ENCODE peak calls at places on chromosomes 3 and 15, in five cellular contexts. One of them, this sample, is unnamed.

GRCh38 chr3:149610351-149611105 is 47.3 kb downstream of the WWTR1 start:
- DNase-seq in Panc1: no peak
- DNase-seq in H1: no peak
- DNase-seq in HepG2: peak
- DNase-seq in HCT116: no peak
- DNase-seq in this sample: no peak

GRCh38 chr3:197889204-197889930 is 60.6 kb upstream of the RPL35A start:
- DNase-seq in Panc1: no peak
- DNase-seq in H1: peak
- DNase-seq in HepG2: no peak
- DNase-seq in HCT116: peak
- DNase-seq in this sample: no peak

GRCh38 chr15:29566914-29567313 is 255.4 kb downstream of the TJP1 start:
- DNase-seq in Panc1: no peak
- DNase-seq in H1: no peak
- DNase-seq in HepG2: no peak
- DNase-seq in HCT116: no peak
- DNase-seq in this sample: no peak

GRCh38 chr15:29046946-29047345 is 161.2 kb downstream of the APBA2 start:
- DNase-seq in Panc1: no peak
- DNase-seq in H1: no peak
- DNase-seq in HepG2: no peak
- DNase-seq in HCT116: no peak
- DNase-seq in this sample: no peak

GRCh38 chr3:75042941-75043340 is 428.5 kb upstream of the CNTN3 start:
- DNase-seq in Panc1: no peak
- DNase-seq in H1: peak
- DNase-seq in HepG2: no peak
- DNase-seq in HCT116: no peak
- DNase-seq in this sample: no peak

GRCh38 chr15:31344824-31345605 is 18.4 kb downstream of the KLF13 start:
- DNase-seq in Panc1: no peak
- DNase-seq in H1: no peak
- DNase-seq in HepG2: no peak
- DNase-seq in HCT116: no peak
- DNase-seq in this sample: no peak

GRCh38 chr3:13301295-13301987 is 118.7 kb downstream of the NUP210 start:
- DNase-seq in Panc1: no peak
- DNase-seq in H1: peak
- DNase-seq in HepG2: peak
- DNase-seq in HCT116: peak
- DNase-seq in this sample: no peak

GRCh38 chr15:38299216-38299615 is 46.6 kb downstream of the SPRED1 start:
- DNase-seq in Panc1: no peak
- DNase-seq in H1: no peak
- DNase-seq in HepG2: no peak
- DNase-seq in HCT116: no peak
- DNase-seq in this sample: no peak

GRCh38 chr3:163809540-163809993 is 1268.7 kb downstream of the SI start:
- DNase-seq in Panc1: no peak
- DNase-seq in H1: no peak
- DNase-seq in HepG2: no peak
- DNase-seq in HCT116: no peak
- DNase-seq in this sample: no peak

GRCh38 chr15:56261854-56262509 is 18.3 kb upstream of the RFX7 start:
- DNase-seq in Panc1: no peak
- DNase-seq in H1: no peak
- DNase-seq in HepG2: no peak
- DNase-seq in HCT116: no peak
- DNase-seq in this sample: peak

GRCh38 chr15:100733088-100733487 is 130.7 kb downstream of the ASB7 start:
- DNase-seq in Panc1: no peak
- DNase-seq in H1: peak
- DNase-seq in HepG2: no peak
- DNase-seq in HCT116: no peak
- DNase-seq in this sample: peak

GRCh38 chr15:35279811-35280210 is 194.7 kb upstream of the NANOGP8 start:
- DNase-seq in Panc1: no peak
- DNase-seq in H1: no peak
- DNase-seq in HepG2: no peak
- DNase-seq in HCT116: no peak
- DNase-seq in this sample: no peak

GRCh38 chr15:60774829-60775228 is 295.9 kb upstream of the ICE2 start:
- DNase-seq in Panc1: no peak
- DNase-seq in H1: no peak
- DNase-seq in HepG2: no peak
- DNase-seq in HCT116: no peak
- DNase-seq in this sample: no peak

GRCh38 chr15:27990411-27991338 is 108.4 kb downstream of the OCA2 start:
- DNase-seq in Panc1: no peak
- DNase-seq in H1: no peak
- DNase-seq in HepG2: no peak
- DNase-seq in HCT116: no peak
- DNase-seq in this sample: no peak

GRCh38 chr3:167491626-167492025 is 17.8 kb upstream of the SERPINI2 start:
- DNase-seq in Panc1: no peak
- DNase-seq in H1: no peak
- DNase-seq in HepG2: no peak
- DNase-seq in HCT116: no peak
- DNase-seq in this sample: no peak

GRCh38 chr3:1462916-1463315 is 370.1 kb downstream of the CNTN6 start:
- DNase-seq in Panc1: no peak
- DNase-seq in H1: no peak
- DNase-seq in HepG2: no peak
- DNase-seq in HCT116: no peak
- DNase-seq in this sample: no peak

GRCh38 chr15:31307270-31308184 is 19.1 kb upstream of the KLF13 start:
- DNase-seq in Panc1: no peak
- DNase-seq in H1: peak
- DNase-seq in HepG2: no peak
- DNase-seq in HCT116: no peak
- DNase-seq in this sample: no peak

GRCh38 chr15:40988157-40988556 is 34.9 kb downstream of the CHAC1 start:
- DNase-seq in Panc1: no peak
- DNase-seq in H1: no peak
- DNase-seq in HepG2: no peak
- DNase-seq in HCT116: no peak
- DNase-seq in this sample: no peak

GRCh38 chr3:4741404-4742307 is 237.6 kb upstream of the BHLHE40 start:
- DNase-seq in Panc1: peak
- DNase-seq in H1: no peak
- DNase-seq in HepG2: peak
- DNase-seq in HCT116: peak
- DNase-seq in this sample: no peak

GRCh38 chr3:21835266-21835665 is 84.3 kb upstream of the ZNF385D start:
- DNase-seq in Panc1: no peak
- DNase-seq in H1: no peak
- DNase-seq in HepG2: no peak
- DNase-seq in HCT116: no peak
- DNase-seq in this sample: no peak

GRCh38 chr15:92981333-92981732 is 81.2 kb downstream of the CHD2 start:
- DNase-seq in Panc1: peak
- DNase-seq in H1: no peak
- DNase-seq in HepG2: no peak
- DNase-seq in HCT116: peak
- DNase-seq in this sample: no peak

GRCh38 chr15:62896380-62896866 is 146.1 kb upstream of the TPM1 start:
- DNase-seq in Panc1: no peak
- DNase-seq in H1: no peak
- DNase-seq in HepG2: peak
- DNase-seq in HCT116: peak
- DNase-seq in this sample: no peak

GRCh38 chr15:74619916-74620635 is 4.4 kb downstream of the CLK3 start:
- DNase-seq in Panc1: no peak
- DNase-seq in H1: no peak
- DNase-seq in HepG2: no peak
- DNase-seq in HCT116: no peak
- DNase-seq in this sample: no peak

GRCh38 chr15:75718326-75718725 is 5.7 kb upstream of the CSPG4 start:
- DNase-seq in Panc1: no peak
- DNase-seq in H1: no peak
- DNase-seq in HepG2: no peak
- DNase-seq in HCT116: no peak
- DNase-seq in this sample: no peak

GRCh38 chr15:78082106-78082742 is 4.7 kb upstream of the TBC1D2B start:
- DNase-seq in Panc1: no peak
- DNase-seq in H1: no peak
- DNase-seq in HepG2: no peak
- DNase-seq in HCT116: no peak
- DNase-seq in this sample: no peak

GRCh38 chr15:41936649-41937567 is 35.4 kb downstream of the EHD4 start:
- DNase-seq in Panc1: no peak
- DNase-seq in H1: no peak
- DNase-seq in HepG2: no peak
- DNase-seq in HCT116: no peak
- DNase-seq in this sample: no peak

GRCh38 chr15:92623435-92623834 is 32.1 kb downstream of the FAM174B start:
- DNase-seq in Panc1: no peak
- DNase-seq in H1: no peak
- DNase-seq in HepG2: no peak
- DNase-seq in HCT116: no peak
- DNase-seq in this sample: peak

GRCh38 chr3:81643721-81644120 is 117.7 kb downstream of the GBE1 start:
- DNase-seq in Panc1: no peak
- DNase-seq in H1: no peak
- DNase-seq in HepG2: peak
- DNase-seq in HCT116: peak
- DNase-seq in this sample: no peak

GRCh38 chr3:109863701-109864100 is 526.4 kb upstream of the DPPA4 start:
- DNase-seq in Panc1: no peak
- DNase-seq in H1: no peak
- DNase-seq in HepG2: no peak
- DNase-seq in HCT116: no peak
- DNase-seq in this sample: no peak

GRCh38 chr15:55796321-55796965 is 53.5 kb upstream of the PRTG start:
- DNase-seq in Panc1: no peak
- DNase-seq in H1: no peak
- DNase-seq in HepG2: no peak
- DNase-seq in HCT116: no peak
- DNase-seq in this sample: no peak

GRCh38 chr15:99310745-99311144 is 59.5 kb downstream of the LRRC28 start:
- DNase-seq in Panc1: no peak
- DNase-seq in H1: no peak
- DNase-seq in HepG2: no peak
- DNase-seq in HCT116: no peak
- DNase-seq in this sample: no peak

GRCh38 chr15:89768071-89768500 is 8.0 kb upstream of the MESP2 start:
- DNase-seq in Panc1: no peak
- DNase-seq in H1: no peak
- DNase-seq in HepG2: no peak
- DNase-seq in HCT116: no peak
- DNase-seq in this sample: no peak

GRCh38 chr15:67973846-67974245 is 80.3 kb upstream of the PIAS1 start:
- DNase-seq in Panc1: no peak
- DNase-seq in H1: no peak
- DNase-seq in HepG2: no peak
- DNase-seq in HCT116: no peak
- DNase-seq in this sample: no peak

GRCh38 chr15:67972377-67972776 is 81.7 kb upstream of the PIAS1 start:
- DNase-seq in Panc1: no peak
- DNase-seq in H1: no peak
- DNase-seq in HepG2: no peak
- DNase-seq in HCT116: no peak
- DNase-seq in this sample: no peak

GRCh38 chr15:67968564-67969440 is 85.3 kb upstream of the PIAS1 start:
- DNase-seq in Panc1: no peak
- DNase-seq in H1: no peak
- DNase-seq in HepG2: no peak
- DNase-seq in HCT116: no peak
- DNase-seq in this sample: no peak

GRCh38 chr15:67969892-67970291 is 84.2 kb upstream of the PIAS1 start:
- DNase-seq in Panc1: no peak
- DNase-seq in H1: no peak
- DNase-seq in HepG2: no peak
- DNase-seq in HCT116: no peak
- DNase-seq in this sample: no peak

DNA sequence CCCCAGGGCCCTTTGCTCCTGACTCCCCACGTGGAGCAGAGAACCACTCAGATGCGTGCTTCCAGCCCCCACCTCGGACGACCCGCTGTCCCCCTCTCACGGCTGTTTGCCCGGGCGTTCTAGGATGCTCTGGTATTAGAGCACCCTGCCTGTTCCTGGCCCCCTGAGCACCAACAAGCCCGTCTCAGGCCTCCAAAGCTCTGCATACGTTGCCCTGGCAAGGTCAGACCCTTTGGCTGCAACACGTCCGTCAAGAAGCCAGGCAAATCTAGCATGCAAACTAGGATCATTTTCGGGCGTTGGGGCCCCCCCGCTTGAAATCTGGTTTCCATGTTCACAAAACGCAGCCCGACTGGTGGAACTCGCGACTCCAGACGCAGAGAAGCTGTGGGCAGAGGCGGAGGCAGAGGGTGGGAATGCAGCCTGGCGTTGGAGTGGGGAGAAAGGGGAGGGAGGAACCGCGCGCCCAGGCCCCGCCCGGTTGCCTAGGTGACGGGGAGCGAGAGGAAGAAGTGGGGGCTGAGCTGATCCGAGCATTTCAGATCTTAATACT is 86.2 kb upstream of the PIAS1 start:
- DNase-seq in Panc1: no peak
- DNase-seq in H1: peak
- DNase-seq in HepG2: no peak
- DNase-seq in HCT116: no peak
- DNase-seq in this sample: peak
- TF ChIP-seq POLR2AphosphoS5 in Panc1: no peak
- TF ChIP-seq POLR2AphosphoS5 in H1: no peak
- TF ChIP-seq POLR2AphosphoS5 in HepG2: no peak
- TF ChIP-seq POLR2AphosphoS5 in HCT116: no peak
- TF ChIP-seq POLR2AphosphoS5 in this sample: no peak

GRCh38 chr3:17847156-17847555 is 104.7 kb upstream of the TBC1D5 start:
- DNase-seq in Panc1: no peak
- DNase-seq in H1: no peak
- DNase-seq in HepG2: no peak
- DNase-seq in HCT116: no peak
- DNase-seq in this sample: no peak
- TF ChIP-seq POLR2AphosphoS5 in Panc1: no peak
- TF ChIP-seq POLR2AphosphoS5 in H1: no peak
- TF ChIP-seq POLR2AphosphoS5 in HepG2: no peak
- TF ChIP-seq POLR2AphosphoS5 in HCT116: no peak
- TF ChIP-seq POLR2AphosphoS5 in this sample: no peak

DNA sequence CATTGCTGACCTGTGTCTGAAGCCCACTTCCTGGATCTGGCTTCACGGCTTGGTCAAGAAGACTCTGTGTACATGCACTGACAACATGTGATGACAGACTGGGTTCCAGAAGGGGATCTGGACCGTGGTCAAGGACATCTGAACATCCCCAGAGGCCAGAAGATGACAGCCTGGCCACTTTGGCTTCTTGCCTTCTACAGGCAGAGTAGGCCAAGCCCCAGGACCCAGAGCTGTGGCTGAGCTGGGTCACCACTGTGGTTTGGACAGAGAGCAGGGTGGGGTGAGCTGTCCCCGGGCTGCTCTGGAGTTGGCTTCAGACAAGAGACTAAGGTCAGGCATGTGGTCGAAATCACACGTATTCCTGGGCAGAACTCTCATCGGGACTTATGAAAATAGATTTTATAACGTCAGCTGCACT is 114.0 kb upstream of the FRMD4B start:
- DNase-seq in Panc1: no peak
- DNase-seq in H1: no peak
- DNase-seq in HepG2: no peak
- DNase-seq in HCT116: no peak
- DNase-seq in this sample: peak
- TF ChIP-seq POLR2AphosphoS5 in Panc1: no peak
- TF ChIP-seq POLR2AphosphoS5 in H1: no peak
- TF ChIP-seq POLR2AphosphoS5 in HepG2: no peak
- TF ChIP-seq POLR2AphosphoS5 in HCT116: no peak
- TF ChIP-seq POLR2AphosphoS5 in this sample: peak

GRCh38 chr3:194249323-194250103 is 101.6 kb downstream of the CPN2 start:
- DNase-seq in Panc1: no peak
- DNase-seq in H1: peak
- DNase-seq in HepG2: no peak
- DNase-seq in HCT116: no peak
- DNase-seq in this sample: no peak
- TF ChIP-seq POLR2AphosphoS5 in Panc1: no peak
- TF ChIP-seq POLR2AphosphoS5 in H1: no peak
- TF ChIP-seq POLR2AphosphoS5 in HepG2: no peak
- TF ChIP-seq POLR2AphosphoS5 in HCT116: no peak
- TF ChIP-seq POLR2AphosphoS5 in this sample: no peak

This sample was measured in breast epithelium.